ENCODE peak calls at places on chromosome 20, in ten cellular contexts. I, W, X, H, M, A, E, S, Z and K are unnamed samples.
A peak's percentile ranks its signal among the peaks of the same experiment; 100 is the strongest.

GRCh38 chr20:33796263-33796906 is 14.8 kb upstream of the CHMP4B start:
- DNase-seq in A (no peak), X (no peak), E (no peak), I (no peak), S (peak; percentile 81), M (no peak), W (no peak), H (no peak), Z (no peak), K (no peak)

GRCh38 chr20:63294536-63294900 is 1.5 kb downstream of the COL20A1 start:
- DNase-seq in S (no peak), M (no peak), E (no peak), H (no peak), Z (no peak), W (no peak), A (no peak), X (no peak), I (no peak), K (no peak)

GRCh38 chr20:41030536-41031242 is 2.1 kb downstream of the TOP1 start:
- DNase-seq in I (no peak), X (no peak), S (no peak), H (no peak), E (no peak), Z (no peak), M (peak; percentile 80), W (no peak), A (no peak), K (no peak)

GRCh38 chr20:46558511-46558959 is 8.1 kb upstream of the OCSTAMP start:
- DNase-seq in W (no peak), E (no peak), X (no peak), M (peak; percentile 98), A (no peak), H (no peak), S (peak; percentile 27), I (no peak), Z (no peak), K (peak; percentile 73)

GRCh38 chr20:34215711-34216381 is 25.4 kb upstream of the ASIP start:
- DNase-seq in W (peak; percentile 82), E (peak; percentile 85), X (peak; percentile 60), S (peak; percentile 67), M (peak; percentile 67), H (peak; percentile 30), A (peak; percentile 46), Z (peak; percentile 83), I (peak; percentile 62), K (peak; percentile 77)

GRCh38 chr20:53245581-53245980 is 273.4 kb downstream of the TSHZ2 start:
- DNase-seq in X (no peak), H (no peak), W (peak; percentile 21), A (no peak), M (no peak), S (no peak), E (no peak), Z (no peak), I (no peak), K (no peak)

GRCh38 chr20:35006531-35006971 is 50.9 kb downstream of the MYH7B start:
- DNase-seq in I (no peak), E (no peak), H (no peak), W (no peak), S (no peak), A (no peak), Z (no peak), M (no peak), X (no peak), K (no peak)

GRCh38 chr20:49821850-49822249 is 9.2 kb downstream of the SLC9A8 start:
- DNase-seq in H (no peak), X (no peak), A (no peak), I (no peak), E (no peak), Z (peak; percentile 24), M (peak; percentile 71), W (no peak), S (no peak), K (peak; percentile 17)

GRCh38 chr20:22560817-22561216 is 23.6 kb downstream of the FOXA2 start:
- DNase-seq in S (no peak), E (peak; percentile 26), X (no peak), A (no peak), H (no peak), W (no peak), M (no peak), I (no peak), Z (no peak), K (no peak)

GRCh38 chr20:8094415-8094818 is 37.6 kb upstream of the PLCB1 start:
- DNase-seq in M (peak; percentile 22), A (peak; percentile 22), Z (peak; percentile 71), H (no peak), W (no peak), I (no peak), S (peak; percentile 37), E (no peak), X (peak; percentile 22), K (no peak)

GRCh38 chr20:43438578-43439316 is 18.9 kb upstream of the SRSF6 start:
- DNase-seq in A (peak; percentile 30), H (peak; percentile 58), W (no peak), S (no peak), Z (no peak), X (no peak), E (no peak), M (no peak), I (peak; percentile 51), K (no peak)

GRCh38 chr20:9186396-9186795 is 117.5 kb downstream of the PLCB4 start:
- DNase-seq in X (no peak), E (no peak), Z (no peak), A (no peak), S (no peak), I (no peak), W (no peak), H (no peak), M (no peak), K (no peak)

GRCh38 chr20:49024220-49024619 is 21.9 kb upstream of the CSE1L start:
- DNase-seq in E (no peak), M (no peak), H (no peak), S (no peak), X (no peak), I (no peak), A (no peak), Z (no peak), W (no peak), K (no peak)

GRCh38 chr20:37296371-37296770 is 6.9 kb downstream of the MANBAL start:
- DNase-seq in S (no peak), W (peak; percentile 49), A (no peak), Z (no peak), E (no peak), X (no peak), I (no peak), H (no peak), M (no peak), K (no peak)

DNA sequence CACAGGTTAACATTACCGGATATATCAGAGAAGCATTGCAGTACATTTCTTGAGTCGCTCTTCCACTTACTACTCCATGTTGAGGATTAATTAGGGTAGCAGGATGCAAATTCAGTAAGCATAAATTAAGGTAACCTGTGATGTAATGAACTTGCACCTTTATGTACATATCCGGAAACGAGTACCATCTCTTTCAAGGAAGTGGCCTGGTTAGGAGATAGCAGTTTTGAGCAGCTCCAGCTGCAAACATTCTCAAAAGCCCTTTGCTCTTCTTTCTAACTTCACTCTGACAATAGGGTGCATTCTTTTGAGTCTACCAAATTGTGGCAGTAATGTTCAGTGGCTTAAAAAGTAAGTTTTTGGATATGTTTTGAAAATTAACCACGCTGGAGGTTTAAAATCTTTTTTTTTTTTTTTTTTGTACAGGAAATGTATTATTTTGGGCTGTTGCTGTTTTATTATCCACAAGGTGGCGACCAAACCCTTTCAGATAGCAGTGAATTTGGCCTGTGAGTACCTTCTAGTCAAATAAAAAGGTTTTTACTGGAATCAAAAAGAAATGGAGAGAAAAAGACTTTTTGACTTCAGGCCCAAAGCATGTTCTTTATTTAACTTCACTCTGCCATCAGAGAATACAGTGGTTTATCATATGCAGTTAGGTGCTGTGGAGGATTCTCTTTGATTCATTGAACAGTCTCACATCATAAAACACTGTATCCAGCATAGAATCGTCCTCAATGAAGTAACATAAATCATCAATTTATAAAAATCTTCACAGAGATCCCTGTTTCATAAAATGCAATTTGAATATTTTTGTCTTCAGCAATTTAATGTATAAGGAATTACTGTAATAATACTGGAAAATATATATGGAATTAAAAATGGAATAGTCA is 8.9 kb downstream of the FAM217B start:
- DNase-seq in H (no peak), E (peak; percentile 19), W (peak; percentile 79), Z (peak; percentile 40), A (no peak), I (peak; percentile 32), S (no peak), X (no peak), M (peak; percentile 67), K (peak; percentile 53)
- TF ChIP-seq CTCF in H (peak; percentile 58), E (peak; percentile 66), W (peak; percentile 53), Z (peak; percentile 62), A (peak; percentile 58), I (peak; percentile 43), S (peak; percentile 58), X (peak; percentile 77), M (peak; percentile 77), K (peak; percentile 83)

DNA sequence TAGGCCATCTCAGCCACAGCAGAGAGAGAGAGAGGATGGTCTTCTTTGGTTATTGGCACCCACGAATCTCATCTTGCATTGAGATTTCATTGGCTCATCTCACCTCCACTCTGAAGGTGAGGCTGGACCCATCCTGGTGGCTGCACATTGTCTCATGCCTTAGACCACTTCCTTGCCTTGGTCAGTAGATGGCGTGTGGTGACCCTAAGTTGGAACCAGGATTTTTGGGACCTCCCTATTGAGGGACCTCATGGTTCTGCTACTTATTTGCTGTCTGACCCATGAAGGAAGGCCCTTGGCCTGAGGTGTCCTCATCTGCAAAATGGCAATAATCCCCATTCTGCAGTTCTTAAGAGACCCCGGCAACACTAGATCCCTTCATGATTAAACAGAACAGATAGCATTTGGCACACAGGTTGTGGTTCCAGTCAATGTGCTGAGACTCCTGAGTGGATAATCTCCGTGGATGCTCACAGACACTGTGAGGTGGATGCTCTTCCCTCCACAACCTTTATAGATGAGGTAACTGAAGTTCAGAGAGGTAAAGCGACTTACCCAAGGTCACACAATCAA is 21.5 kb upstream of the AAR2 start:
- DNase-seq in W (peak; percentile 62), E (no peak), A (no peak), M (peak; percentile 33), Z (no peak), I (peak; percentile 69), S (no peak), X (no peak), H (no peak), K (peak; percentile 22)
- TF ChIP-seq CTCF in W (peak; percentile 79), E (peak; percentile 50), A (peak; percentile 23), M (peak; percentile 56), Z (peak; percentile 52), I (peak; percentile 70), S (no peak), X (peak; percentile 16), H (peak; percentile 76), K (peak; percentile 62)

GRCh38 chr20:1449370-1449769 is 17.3 kb downstream of the NSFL1C start:
- DNase-seq in Z (no peak), M (no peak), E (no peak), H (no peak), I (no peak), X (no peak), W (no peak), A (no peak), S (no peak), K (no peak)
- TF ChIP-seq CTCF in Z (no peak), M (no peak), E (no peak), H (no peak), I (no peak), X (no peak), W (no peak), A (no peak), S (no peak), K (no peak)

DNA sequence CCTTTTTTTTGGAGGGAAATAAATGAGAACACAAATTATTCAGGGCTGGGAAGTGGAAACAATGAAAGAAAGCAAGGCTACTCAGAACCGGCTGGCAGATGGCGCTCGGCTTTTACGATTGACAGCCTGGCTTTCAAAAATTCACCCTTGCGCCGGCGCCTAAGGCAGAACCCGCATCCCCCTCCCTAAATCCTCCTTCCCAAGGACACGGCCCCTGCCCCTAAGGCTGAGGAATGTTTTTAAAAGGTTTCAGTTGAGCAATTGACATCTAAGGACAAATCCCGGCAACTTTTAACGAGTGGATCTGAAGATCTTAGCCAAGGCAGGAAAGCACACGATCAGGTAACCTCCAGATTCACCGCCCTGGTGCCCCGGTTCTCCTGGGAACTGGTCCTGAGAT is 16.3 kb downstream of the GNAS start:
- DNase-seq in I (no peak), Z (no peak), H (no peak), W (no peak), M (no peak), X (no peak), E (peak; percentile 66), A (no peak), S (no peak), K (no peak)
- TF ChIP-seq CTCF in I (peak; percentile 10), Z (no peak), H (peak; percentile 29), W (no peak), M (peak; percentile 45), X (peak; percentile 45), E (peak; percentile 17), A (no peak), S (no peak), K (no peak)